ENCODE peak calls at places on chromosomes 3 and 15, in six cellular contexts. One of them, this sample, is unnamed.

GRCh38 chr15:29035571-29036285 is 150.0 kb downstream of the APBA2 start:
- DNase-seq in CD8-positive, alpha-beta memory T cell: no peak
- DNase-seq in fibroblast of pulmonary artery: no peak
- DNase-seq in kidney tubule cell: no peak
- DNase-seq in effector CD4-positive, alpha-beta T cell: no peak
- DNase-seq in HTR-8/SVneo: no peak
- DNase-seq in this sample: no peak

GRCh38 chr15:29102911-29103824 is 166.5 kb downstream of the NSMCE3 start:
- DNase-seq in kidney tubule cell: no peak
- DNase-seq in fibroblast of pulmonary artery: no peak
- DNase-seq in CD8-positive, alpha-beta memory T cell: peak
- DNase-seq in HTR-8/SVneo: no peak
- DNase-seq in effector CD4-positive, alpha-beta T cell: no peak
- DNase-seq in this sample: no peak

GRCh38 chr15:63408514-63408913 is 26.9 kb upstream of the CA12 start:
- DNase-seq in HTR-8/SVneo: no peak
- DNase-seq in effector CD4-positive, alpha-beta T cell: no peak
- DNase-seq in fibroblast of pulmonary artery: peak
- DNase-seq in kidney tubule cell: no peak
- DNase-seq in CD8-positive, alpha-beta memory T cell: no peak
- DNase-seq in this sample: no peak

GRCh38 chr3:29201609-29202008 is 79.3 kb upstream of the RBMS3 start:
- DNase-seq in effector CD4-positive, alpha-beta T cell: no peak
- DNase-seq in HTR-8/SVneo: no peak
- DNase-seq in fibroblast of pulmonary artery: no peak
- DNase-seq in CD8-positive, alpha-beta memory T cell: no peak
- DNase-seq in kidney tubule cell: no peak
- DNase-seq in this sample: no peak

GRCh38 chr3:16124636-16125035 is 49.8 kb upstream of the GALNT15 start:
- DNase-seq in kidney tubule cell: peak
- DNase-seq in fibroblast of pulmonary artery: peak
- DNase-seq in CD8-positive, alpha-beta memory T cell: no peak
- DNase-seq in HTR-8/SVneo: peak
- DNase-seq in effector CD4-positive, alpha-beta T cell: no peak
- DNase-seq in this sample: peak

GRCh38 chr3:179833294-179833693 is 180.5 kb downstream of the USP13 start:
- DNase-seq in HTR-8/SVneo: no peak
- DNase-seq in kidney tubule cell: no peak
- DNase-seq in CD8-positive, alpha-beta memory T cell: no peak
- DNase-seq in effector CD4-positive, alpha-beta T cell: no peak
- DNase-seq in fibroblast of pulmonary artery: no peak
- DNase-seq in this sample: no peak

GRCh38 chr15:97099040-97099439 is 768.5 kb downstream of the NR2F2 start:
- DNase-seq in effector CD4-positive, alpha-beta T cell: no peak
- DNase-seq in kidney tubule cell: no peak
- DNase-seq in fibroblast of pulmonary artery: no peak
- DNase-seq in CD8-positive, alpha-beta memory T cell: no peak
- DNase-seq in HTR-8/SVneo: no peak
- DNase-seq in this sample: no peak

GRCh38 chr15:74037171-74038117 is 42.9 kb downstream of the PML start:
- DNase-seq in HTR-8/SVneo: no peak
- DNase-seq in CD8-positive, alpha-beta memory T cell: no peak
- DNase-seq in kidney tubule cell: no peak
- DNase-seq in effector CD4-positive, alpha-beta T cell: no peak
- DNase-seq in fibroblast of pulmonary artery: no peak
- DNase-seq in this sample: no peak

GRCh38 chr3:111616417-111617105 is 21.4 kb upstream of the ZBED2 start:
- DNase-seq in CD8-positive, alpha-beta memory T cell: peak
- DNase-seq in HTR-8/SVneo: no peak
- DNase-seq in fibroblast of pulmonary artery: no peak
- DNase-seq in effector CD4-positive, alpha-beta T cell: peak
- DNase-seq in kidney tubule cell: peak
- DNase-seq in this sample: no peak

GRCh38 chr3:152961323-152961722 is 126.4 kb downstream of the P2RY1 start:
- DNase-seq in kidney tubule cell: peak
- DNase-seq in fibroblast of pulmonary artery: peak
- DNase-seq in CD8-positive, alpha-beta memory T cell: no peak
- DNase-seq in HTR-8/SVneo: peak
- DNase-seq in effector CD4-positive, alpha-beta T cell: no peak
- DNase-seq in this sample: peak

GRCh38 chr3:128341659-128342395 is 124.9 kb downstream of the DNAJB8 start:
- DNase-seq in kidney tubule cell: no peak
- DNase-seq in fibroblast of pulmonary artery: no peak
- DNase-seq in effector CD4-positive, alpha-beta T cell: no peak
- DNase-seq in CD8-positive, alpha-beta memory T cell: no peak
- DNase-seq in HTR-8/SVneo: no peak
- DNase-seq in this sample: no peak

GRCh38 chr3:58010562-58010961 is 2.3 kb downstream of the FLNB start:
- DNase-seq in CD8-positive, alpha-beta memory T cell: no peak
- DNase-seq in kidney tubule cell: no peak
- DNase-seq in effector CD4-positive, alpha-beta T cell: no peak
- DNase-seq in fibroblast of pulmonary artery: no peak
- DNase-seq in HTR-8/SVneo: no peak
- DNase-seq in this sample: no peak

GRCh38 chr3:127324080-127324479 is 36.2 kb upstream of the PRR20G start:
- DNase-seq in CD8-positive, alpha-beta memory T cell: no peak
- DNase-seq in kidney tubule cell: no peak
- DNase-seq in effector CD4-positive, alpha-beta T cell: no peak
- DNase-seq in fibroblast of pulmonary artery: no peak
- DNase-seq in HTR-8/SVneo: no peak
- DNase-seq in this sample: no peak

GRCh38 chr15:59438891-59439290 is 905 bp downstream of the FAM81A start:
- DNase-seq in CD8-positive, alpha-beta memory T cell: no peak
- DNase-seq in fibroblast of pulmonary artery: no peak
- DNase-seq in HTR-8/SVneo: no peak
- DNase-seq in effector CD4-positive, alpha-beta T cell: no peak
- DNase-seq in kidney tubule cell: peak
- DNase-seq in this sample: no peak

GRCh38 chr15:90412356-90413194 is 24.5 kb downstream of the IQGAP1 start:
- DNase-seq in kidney tubule cell: peak
- DNase-seq in CD8-positive, alpha-beta memory T cell: no peak
- DNase-seq in HTR-8/SVneo: no peak
- DNase-seq in fibroblast of pulmonary artery: peak
- DNase-seq in effector CD4-positive, alpha-beta T cell: no peak
- DNase-seq in this sample: no peak

GRCh38 chr15:76935620-76936019 is 4.1 kb downstream of the RCN2 start:
- DNase-seq in HTR-8/SVneo: no peak
- DNase-seq in kidney tubule cell: peak
- DNase-seq in CD8-positive, alpha-beta memory T cell: no peak
- DNase-seq in fibroblast of pulmonary artery: no peak
- DNase-seq in effector CD4-positive, alpha-beta T cell: no peak
- DNase-seq in this sample: peak

GRCh38 chr3:185760550-185760949 is 64.3 kb downstream of the IGF2BP2 start:
- DNase-seq in fibroblast of pulmonary artery: no peak
- DNase-seq in CD8-positive, alpha-beta memory T cell: no peak
- DNase-seq in kidney tubule cell: no peak
- DNase-seq in effector CD4-positive, alpha-beta T cell: no peak
- DNase-seq in HTR-8/SVneo: no peak
- DNase-seq in this sample: no peak

GRCh38 chr3:186003610-186004009 is 65.8 kb upstream of the TRA2B start:
- DNase-seq in fibroblast of pulmonary artery: no peak
- DNase-seq in CD8-positive, alpha-beta memory T cell: no peak
- DNase-seq in kidney tubule cell: no peak
- DNase-seq in effector CD4-positive, alpha-beta T cell: no peak
- DNase-seq in HTR-8/SVneo: no peak
- DNase-seq in this sample: no peak

GRCh38 chr3:155560594-155560993 is 184.3 kb downstream of the PLCH1 start:
- DNase-seq in CD8-positive, alpha-beta memory T cell: no peak
- DNase-seq in effector CD4-positive, alpha-beta T cell: no peak
- DNase-seq in HTR-8/SVneo: no peak
- DNase-seq in kidney tubule cell: peak
- DNase-seq in fibroblast of pulmonary artery: no peak
- DNase-seq in this sample: peak

GRCh38 chr15:82647835-82648256 is 683 bp upstream of the CPEB1 start:
- DNase-seq in effector CD4-positive, alpha-beta T cell: peak
- DNase-seq in HTR-8/SVneo: peak
- DNase-seq in fibroblast of pulmonary artery: no peak
- DNase-seq in CD8-positive, alpha-beta memory T cell: peak
- DNase-seq in kidney tubule cell: peak
- DNase-seq in this sample: no peak

GRCh38 chr15:38683382-38684242 is 119.0 kb upstream of the RASGRP1 start:
- DNase-seq in CD8-positive, alpha-beta memory T cell: peak
- DNase-seq in fibroblast of pulmonary artery: peak
- DNase-seq in kidney tubule cell: peak
- DNase-seq in HTR-8/SVneo: peak
- DNase-seq in effector CD4-positive, alpha-beta T cell: peak
- DNase-seq in this sample: peak

GRCh38 chr3:53709856-53710674 is 136.2 kb downstream of the CHDH start:
- DNase-seq in CD8-positive, alpha-beta memory T cell: peak
- DNase-seq in kidney tubule cell: peak
- DNase-seq in HTR-8/SVneo: peak
- DNase-seq in fibroblast of pulmonary artery: peak
- DNase-seq in effector CD4-positive, alpha-beta T cell: peak
- DNase-seq in this sample: peak